ENCODE peak calls at places on chromosomes 12 and 14, in six cellular contexts. F, K, P, B, S and E are unnamed samples.

GRCh38 chr14:33515441-33515840 is 435.4 kb downstream of the EGLN3 start:
- DNase-seq in F (no peak), K (peak), P (no peak), B (no peak), S (no peak), E (no peak)

GRCh38 chr14:91858536-91859275 is 8.6 kb downstream of the TC2N start:
- DNase-seq in F (peak), K (peak), P (no peak), B (no peak), S (no peak), E (no peak)

GRCh38 chr12:132560421-132560830 is 50.0 kb downstream of the LRCOL1 start:
- DNase-seq in F (no peak), K (no peak), P (peak), B (no peak), S (no peak), E (no peak)

GRCh38 chr14:93797071-93797470 is 8.8 kb upstream of the PRIMA1 start:
- DNase-seq in F (no peak), K (no peak), P (no peak), B (no peak), S (no peak), E (no peak)

GRCh38 chr12:95516757-95517156 is 34.5 kb downstream of the USP44 start:
- DNase-seq in F (peak), K (no peak), P (no peak), B (no peak), S (no peak), E (no peak)

GRCh38 chr12:52440821-52441319 is 6.7 kb upstream of the KRT75 start:
- DNase-seq in F (peak), K (peak), P (no peak), B (no peak), S (no peak), E (no peak)

GRCh38 chr12:27624586-27624985 is 71.7 kb upstream of the REP15 start:
- DNase-seq in F (no peak), K (no peak), P (no peak), B (no peak), S (no peak), E (no peak)

GRCh38 chr12:76489737-76490136 is 69.8 kb downstream of the OSBPL8 start:
- DNase-seq in F (peak), K (peak), P (no peak), B (no peak), S (no peak), E (no peak)

GRCh38 chr14:70361893-70362292 is 2.4 kb upstream of the COX16 start:
- DNase-seq in F (no peak), K (no peak), P (no peak), B (no peak), S (no peak), E (no peak)

GRCh38 chr12:114412825-114413749 is 7.1 kb upstream of the TBX5 start:
- DNase-seq in F (peak), K (no peak), P (no peak), B (no peak), S (no peak), E (no peak)

GRCh38 chr14:30417121-30417520 is 141.8 kb upstream of the G2E3 start:
- DNase-seq in F (no peak), K (no peak), P (no peak), B (no peak), S (no peak), E (no peak)

GRCh38 chr12:103799504-103800251 is 41.4 kb downstream of the NT5DC3 start:
- DNase-seq in F (peak), K (peak), P (no peak), B (no peak), S (no peak), E (no peak)

GRCh38 chr14:79583738-79584405 is 627.4 kb downstream of the DIO2 start:
- DNase-seq in F (peak), K (peak), P (no peak), B (no peak), S (no peak), E (no peak)

GRCh38 chr12:109722022-109722752 is 8.6 kb downstream of the FAM222A start:
- DNase-seq in F (no peak), K (no peak), P (no peak), B (no peak), S (no peak), E (no peak)

GRCh38 chr12:39300799-39301198 is 142.1 kb downstream of the KIF21A start:
- DNase-seq in F (no peak), K (peak), P (no peak), B (no peak), S (no peak), E (no peak)

GRCh38 chr14:68260121-68260520 is 440.5 kb downstream of the RAD51B start:
- DNase-seq in F (no peak), K (no peak), P (no peak), B (no peak), S (no peak), E (no peak)

GRCh38 chr12:90216815-90217214 is 508.2 kb upstream of the ATP2B1 start:
- DNase-seq in F (no peak), K (peak), P (no peak), B (no peak), S (no peak), E (no peak)

GRCh38 chr14:68823434-68824206 is 30.8 kb upstream of the ZFP36L1 start:
- DNase-seq in F (no peak), K (no peak), P (no peak), B (no peak), S (no peak), E (no peak)

GRCh38 chr14:75257241-75257640 is 21.4 kb upstream of the FOS start:
- DNase-seq in F (peak), K (no peak), P (no peak), B (no peak), S (no peak), E (no peak)

GRCh38 chr12:67082221-67082620 is 186.9 kb upstream of the CAND1 start:
- DNase-seq in F (no peak), K (no peak), P (no peak), B (no peak), S (no peak), E (no peak)

GRCh38 chr14:20757963-20758362 is 10.2 kb upstream of the EDDM3B start:
- DNase-seq in F (no peak), K (no peak), P (peak), B (no peak), S (peak), E (no peak)

GRCh38 chr14:20413785-20414117 is 450 bp upstream of the TEP1 start:
- DNase-seq in F (no peak), K (no peak), P (no peak), B (no peak), S (no peak), E (no peak)

GRCh38 chr12:12835378-12836145 is 22.4 kb downstream of the DDX47 start:
- DNase-seq in F (peak), K (peak), P (no peak), B (no peak), S (no peak), E (no peak)

GRCh38 chr12:29238822-29239291 is 89.8 kb downstream of the FAR2 start:
- DNase-seq in F (peak), K (peak), P (no peak), B (no peak), S (no peak), E (no peak)

GRCh38 chr12:26800858-26801257 is 32.1 kb downstream of the ITPR2 start:
- DNase-seq in F (no peak), K (no peak), P (no peak), B (no peak), S (no peak), E (no peak)

DNA sequence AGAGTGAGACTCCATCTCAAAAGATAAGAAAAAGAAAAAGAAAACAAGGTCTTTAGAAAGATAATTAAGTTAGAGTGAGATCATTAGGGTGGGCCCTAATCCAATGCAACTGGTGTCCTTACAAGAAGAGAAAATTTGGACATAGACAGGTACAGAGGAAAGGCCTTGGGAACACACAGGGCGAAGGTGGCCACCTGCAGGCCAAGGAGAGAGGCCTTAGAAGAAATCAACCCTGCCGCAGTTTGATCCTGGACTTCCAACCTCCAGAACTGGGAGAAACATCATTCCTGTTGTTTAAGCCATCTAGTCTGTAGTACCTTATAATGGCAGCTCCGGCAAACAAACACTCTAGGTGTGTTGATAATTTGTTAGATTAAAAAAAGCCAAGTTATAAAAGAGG is 491.9 kb downstream of the MED13L start:
- DNase-seq in F (no peak), K (no peak), P (no peak), B (no peak), S (no peak), E (no peak)
- TF ChIP-seq CTCF in F (no peak), K (no peak), P (no peak), B (no peak), S (no peak), E (no peak)

DNA sequence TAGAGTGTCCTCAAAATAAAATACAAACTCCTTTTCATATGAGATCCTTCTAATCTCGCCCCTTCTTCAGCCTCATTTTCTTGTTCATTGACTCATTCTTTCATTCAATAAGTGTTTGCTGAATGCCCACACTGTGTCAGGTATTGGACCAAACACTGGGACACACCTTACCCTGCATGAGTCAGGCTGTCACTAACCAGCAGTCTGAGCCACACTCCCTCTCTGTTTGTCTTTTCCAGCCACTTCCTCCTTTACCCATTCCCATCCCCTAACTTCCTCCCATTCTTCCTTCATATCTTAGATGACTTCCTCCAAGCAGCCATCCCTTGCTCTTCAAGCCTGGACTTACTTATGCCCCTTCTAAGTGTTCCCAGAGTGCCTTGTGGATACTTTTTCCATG is 27.0 kb upstream of the HIF1A start:
- DNase-seq in F (no peak), K (no peak), P (no peak), B (no peak), S (no peak), E (no peak)
- TF ChIP-seq CTCF in F (no peak), K (no peak), P (no peak), B (no peak), S (no peak), E (no peak)

GRCh38 chr14:54814076-54814475 is 88.5 kb downstream of the GCH1 start:
- DNase-seq in F (no peak), K (no peak), P (no peak), B (no peak), S (no peak), E (no peak)
- TF ChIP-seq CTCF in F (no peak), K (peak), P (peak), B (no peak), S (no peak), E (peak)

GRCh38 chr12:127494961-127495915 is 771.7 kb upstream of the TMEM132C start:
- DNase-seq in F (no peak), K (no peak), P (no peak), B (no peak), S (no peak), E (no peak)

GRCh38 chr12:127501916-127502315 is 765.1 kb upstream of the TMEM132C start:
- DNase-seq in F (no peak), K (no peak), P (no peak), B (no peak), S (no peak), E (no peak)

GRCh38 chr12:127500513-127500912 is 766.5 kb upstream of the TMEM132C start:
- DNase-seq in F (no peak), K (no peak), P (no peak), B (no peak), S (no peak), E (no peak)

DNA sequence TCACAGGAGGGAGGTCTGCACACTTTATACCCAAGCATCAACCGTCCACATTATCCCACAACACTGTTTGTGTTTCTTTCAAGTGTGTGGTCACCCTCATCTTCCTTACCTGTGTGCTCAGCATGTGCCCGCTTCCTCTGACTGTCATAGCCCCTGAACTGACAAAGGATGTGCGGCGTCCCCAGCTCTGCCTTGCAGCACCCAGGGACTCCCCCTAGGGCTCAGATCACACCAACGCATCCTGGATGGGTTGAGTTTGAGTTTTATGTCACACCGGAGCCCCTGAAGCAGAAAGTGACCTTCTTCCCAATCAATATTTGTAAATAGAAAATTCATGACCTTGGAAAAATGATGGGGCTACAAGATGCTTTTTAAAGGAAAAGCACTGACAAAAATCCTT is 770.7 kb upstream of the TMEM132C start:
- DNase-seq in F (no peak), K (no peak), P (peak), B (no peak), S (no peak), E (no peak)
- TF ChIP-seq CTCF in F (no peak), K (peak), P (peak), B (no peak), S (no peak), E (peak)

GRCh38 chr14:99509871-99510555 is 28.8 kb downstream of the CCNK start:
- DNase-seq in F (no peak), K (no peak), P (no peak), B (no peak), S (no peak), E (no peak)

GRCh38 chr14:99511421-99512109 is 30.4 kb downstream of the CCNK start:
- DNase-seq in F (peak), K (peak), P (no peak), B (no peak), S (peak), E (no peak)

GRCh38 chr14:99507860-99508640 is 26.8 kb downstream of the CCNK start:
- DNase-seq in F (no peak), K (no peak), P (no peak), B (no peak), S (peak), E (no peak)

GRCh38 chr14:99510556-99511139 is 29.4 kb downstream of the CCNK start:
- DNase-seq in F (no peak), K (no peak), P (no peak), B (no peak), S (no peak), E (no peak)

GRCh38 chr14:99508896-99509629 is 27.9 kb downstream of the CCNK start:
- DNase-seq in F (no peak), K (no peak), P (no peak), B (no peak), S (no peak), E (no peak)
- TF ChIP-seq CTCF in F (no peak), K (no peak), P (no peak), B (no peak), S (no peak), E (no peak)

GRCh38 chr12:106955377-106956047 is at the start of gene TMEM263:
- DNase-seq in F (peak), K (peak), P (peak), B (peak), S (peak), E (peak)

GRCh38 chr12:106954462-106955376 is 988 bp upstream of the TMEM263 start:
- DNase-seq in F (peak), K (no peak), P (peak), B (no peak), S (peak), E (peak)

GRCh38 chr12:106957617-106958016 is 1.9 kb downstream of the TMEM263 start:
- DNase-seq in F (no peak), K (no peak), P (no peak), B (no peak), S (no peak), E (no peak)

GRCh38 chr12:106953352-106954260 is 2.1 kb upstream of the TMEM263 start:
- DNase-seq in F (peak), K (peak), P (no peak), B (no peak), S (no peak), E (no peak)

GRCh38 chr12:106956048-106956935 is 585 bp downstream of the TMEM263 start:
- DNase-seq in F (peak), K (peak), P (peak), B (peak), S (peak), E (peak)
- TF ChIP-seq CTCF in F (peak), K (peak), P (no peak), B (no peak), S (no peak), E (no peak)

GRCh38 chr14:66228267-66228970 is 257.8 kb upstream of the CCDC196 start:
- DNase-seq in F (no peak), K (peak), P (no peak), B (no peak), S (no peak), E (no peak)
- TF ChIP-seq CTCF in F (no peak), K (no peak), P (no peak), B (no peak), S (no peak), E (no peak)

GRCh38 chr12:48999371-49000131 is at the start of gene DDN:
- DNase-seq in F (peak), K (peak), P (peak), B (no peak), S (peak), E (no peak)

GRCh38 chr12:49000346-49000745 is 1.2 kb upstream of the DDN start:
- DNase-seq in F (no peak), K (no peak), P (no peak), B (no peak), S (peak), E (no peak)

GRCh38 chr12:48996794-48997718 is 2.1 kb downstream of the DDN start:
- DNase-seq in F (peak), K (peak), P (peak), B (no peak), S (peak), E (peak)

GRCh38 chr12:48998497-48999353 is 450 bp downstream of the DDN start:
- DNase-seq in F (peak), K (no peak), P (no peak), B (no peak), S (no peak), E (no peak)

DNA sequence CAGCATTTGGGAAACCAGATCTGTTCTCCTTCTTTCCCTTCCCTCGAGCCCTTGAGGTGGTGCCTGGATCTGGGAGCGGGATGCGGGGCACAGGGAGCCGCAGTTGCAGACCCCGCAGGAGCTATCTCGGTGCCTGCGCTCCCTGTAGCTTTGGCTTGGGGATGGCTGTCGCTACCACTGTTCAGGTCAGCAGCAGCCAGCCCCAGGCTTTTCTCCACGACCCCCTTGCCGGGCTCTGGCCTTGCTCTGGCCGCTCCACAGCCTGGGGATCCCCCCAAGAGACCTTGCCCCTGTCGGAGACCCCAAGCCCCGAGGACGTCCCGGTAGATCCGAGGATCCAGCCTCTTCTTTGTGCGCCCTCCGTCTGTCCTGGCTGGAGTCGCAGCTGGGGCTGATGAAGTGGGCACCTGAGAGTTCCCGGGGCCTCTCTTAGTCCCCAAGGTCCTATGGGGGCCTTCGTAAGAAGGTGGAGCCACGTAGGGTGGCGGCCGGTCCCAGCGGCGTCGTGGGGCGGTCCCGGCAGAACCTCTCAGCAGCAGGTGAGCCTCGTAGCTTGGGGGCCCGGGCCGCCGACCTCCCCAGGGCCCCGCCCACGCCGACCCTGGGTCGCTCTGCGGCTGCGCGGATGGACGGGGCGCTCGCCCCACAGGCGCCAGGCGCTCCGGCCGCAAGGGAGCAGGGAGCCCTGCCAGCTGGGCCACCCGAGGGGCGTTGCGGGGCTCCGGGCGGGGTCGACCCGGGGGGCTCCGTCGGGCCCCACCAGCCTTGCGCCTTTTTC is 1.3 kb downstream of the DDN start:
- DNase-seq in F (no peak), K (no peak), P (peak), B (no peak), S (no peak), E (no peak)
- TF ChIP-seq CTCF in F (no peak), K (no peak), P (no peak), B (no peak), S (no peak), E (no peak)